ENCODE peak calls at places on chromosomes 7 and 10, in four cellular contexts. One of them, this sample, is unnamed.

GRCh38 chr10:73968101-73968515 is 29.8 kb upstream of the VCL start:
- DNase-seq in H9: no peak
- DNase-seq in H1: no peak
- DNase-seq in IMR-90: no peak
- DNase-seq in this sample: peak; percentile 75

GRCh38 chr10:70070834-70071233 is 18.2 kb downstream of the MACROH2A2 start:
- DNase-seq in H9: no peak
- DNase-seq in H1: no peak
- DNase-seq in IMR-90: no peak
- DNase-seq in this sample: no peak

GRCh38 chr7:22094413-22095304 is 149.0 kb upstream of the CDCA7L start:
- DNase-seq in H9: no peak
- DNase-seq in H1: no peak
- DNase-seq in IMR-90: peak; percentile 10
- DNase-seq in this sample: peak; percentile 42

GRCh38 chr7:35630573-35630972 is 64.4 kb downstream of the HERPUD2 start:
- DNase-seq in H9: no peak
- DNase-seq in H1: no peak
- DNase-seq in IMR-90: peak; percentile 61
- DNase-seq in this sample: no peak

GRCh38 chr7:40808409-40808942 is 673.7 kb downstream of the SUGCT start:
- DNase-seq in H9: no peak
- DNase-seq in H1: no peak
- DNase-seq in IMR-90: peak; percentile 90
- DNase-seq in this sample: peak; percentile 4

GRCh38 chr10:78931333-78932083 is 137.3 kb upstream of the ZMIZ1 start:
- DNase-seq in H9: no peak
- DNase-seq in H1: no peak
- DNase-seq in IMR-90: peak; percentile 88
- DNase-seq in this sample: peak; percentile 60

GRCh38 chr7:137626469-137627067 is 220.2 kb downstream of the DGKI start:
- DNase-seq in H9: peak; percentile 76
- DNase-seq in H1: no peak
- DNase-seq in IMR-90: peak; percentile 52
- DNase-seq in this sample: peak; percentile 74

GRCh38 chr7:76317782-76318487 is 15.5 kb downstream of the HSPB1 start:
- DNase-seq in H9: peak; percentile 99
- DNase-seq in H1: peak; percentile 98
- DNase-seq in IMR-90: peak; percentile 95
- DNase-seq in this sample: peak; percentile 99

GRCh38 chr10:70476249-70477035 is 2.1 kb upstream of the PALD1 start:
- DNase-seq in H9: no peak
- DNase-seq in H1: no peak
- DNase-seq in IMR-90: no peak
- DNase-seq in this sample: no peak

GRCh38 chr7:2710901-2711551 is 23.0 kb downstream of the AMZ1 start:
- DNase-seq in H9: no peak
- DNase-seq in H1: no peak
- DNase-seq in IMR-90: peak; percentile 32
- DNase-seq in this sample: no peak

GRCh38 chr7:97107192-97107800 is 10.2 kb upstream of the SDHAF3 start:
- DNase-seq in H9: no peak
- DNase-seq in H1: no peak
- DNase-seq in IMR-90: peak; percentile 17
- DNase-seq in this sample: no peak

GRCh38 chr7:70634071-70634470 is 497.9 kb upstream of the GALNT17 start:
- DNase-seq in H9: no peak
- DNase-seq in H1: no peak
- DNase-seq in IMR-90: no peak
- DNase-seq in this sample: no peak

GRCh38 chr10:118663176-118663575 is 67.7 kb upstream of the PRLHR start:
- DNase-seq in H9: no peak
- DNase-seq in H1: no peak
- DNase-seq in IMR-90: no peak
- DNase-seq in this sample: no peak

GRCh38 chr7:69067397-69067796 is 530.9 kb upstream of the AUTS2 start:
- DNase-seq in H9: peak; percentile 78
- DNase-seq in H1: peak; percentile 62
- DNase-seq in IMR-90: no peak
- DNase-seq in this sample: peak; percentile 84

GRCh38 chr7:125892434-125892833 is 962.8 kb upstream of the POT1 start:
- DNase-seq in H9: no peak
- DNase-seq in H1: no peak
- DNase-seq in IMR-90: no peak
- DNase-seq in this sample: no peak

GRCh38 chr10:49756031-49756430 is 6.1 kb downstream of the OGDHL start:
- DNase-seq in H9: no peak
- DNase-seq in H1: no peak
- DNase-seq in IMR-90: no peak
- DNase-seq in this sample: no peak

GRCh38 chr10:49745756-49746155 is 16.4 kb downstream of the OGDHL start:
- DNase-seq in H9: no peak
- DNase-seq in H1: no peak
- DNase-seq in IMR-90: no peak
- DNase-seq in this sample: no peak

DNA sequence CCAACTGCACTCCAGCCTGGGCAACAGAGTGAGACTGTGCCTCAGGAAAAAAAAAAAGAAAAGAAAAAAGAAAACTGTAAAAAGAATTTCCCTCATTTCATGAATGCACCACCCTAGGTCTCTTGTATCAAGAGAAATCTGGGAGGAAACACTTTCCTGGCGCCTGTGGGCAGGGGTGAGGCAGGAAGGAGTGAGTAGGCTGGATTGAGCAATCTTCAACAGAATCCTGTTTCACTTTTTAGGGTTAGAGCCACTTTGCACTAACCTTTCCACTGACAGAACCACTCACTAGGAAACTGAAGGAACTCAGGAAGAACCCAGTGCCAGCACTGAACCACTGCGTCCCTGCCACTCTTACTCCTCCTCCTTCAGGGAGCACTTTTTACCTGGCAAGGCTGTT is 282.1 kb downstream of the CCDC3 start:
- DNase-seq in H9: no peak
- DNase-seq in H1: no peak
- DNase-seq in IMR-90: peak; percentile 39
- DNase-seq in this sample: no peak
- H3K9ac ChIP-seq in H9: no peak overlapping the region
- H3K9ac ChIP-seq in H1: no peak overlapping the region
- H3K9ac ChIP-seq in IMR-90: no peak overlapping the region
- H3K9ac ChIP-seq in this sample: no peak overlapping the region

DNA sequence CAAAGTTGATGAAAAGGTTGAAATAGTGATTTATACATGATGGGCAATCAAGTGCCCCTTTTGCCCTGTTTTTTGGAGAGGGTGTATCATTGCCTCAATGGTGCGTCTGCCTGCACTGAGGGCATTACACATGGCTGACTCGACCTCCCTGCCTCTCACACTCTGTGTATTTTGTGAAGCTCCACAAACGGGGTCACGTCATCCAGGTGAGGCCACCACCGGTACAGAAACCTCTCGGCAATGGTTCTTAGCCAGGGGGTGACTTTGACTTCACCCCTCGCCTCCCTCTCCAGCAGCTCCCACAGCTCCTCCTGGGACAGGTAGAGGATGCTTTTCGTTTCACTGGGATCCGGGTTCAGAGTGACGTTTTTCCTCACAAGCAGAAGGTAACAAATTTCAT is 6.3 kb downstream of the IDI2 start:
- DNase-seq in H9: no peak
- DNase-seq in H1: no peak
- DNase-seq in IMR-90: no peak
- DNase-seq in this sample: no peak
- H3K56ac ChIP-seq in H9: no peak overlapping the region
- H3K56ac ChIP-seq in H1: no peak overlapping the region
- H3K56ac ChIP-seq in IMR-90: no peak overlapping the region
- H3K56ac ChIP-seq in this sample: no peak overlapping the region

GRCh38 chr10:110278562-110278961 is 26.2 kb downstream of the SMNDC1 start:
- DNase-seq in H9: no peak
- DNase-seq in H1: no peak
- DNase-seq in IMR-90: no peak
- DNase-seq in this sample: no peak
- H3K9ac ChIP-seq in H9: no peak overlapping the region
- H3K9ac ChIP-seq in H1: no peak overlapping the region
- H3K9ac ChIP-seq in IMR-90: no peak overlapping the region
- H3K9ac ChIP-seq in this sample: no peak overlapping the region

DNA sequence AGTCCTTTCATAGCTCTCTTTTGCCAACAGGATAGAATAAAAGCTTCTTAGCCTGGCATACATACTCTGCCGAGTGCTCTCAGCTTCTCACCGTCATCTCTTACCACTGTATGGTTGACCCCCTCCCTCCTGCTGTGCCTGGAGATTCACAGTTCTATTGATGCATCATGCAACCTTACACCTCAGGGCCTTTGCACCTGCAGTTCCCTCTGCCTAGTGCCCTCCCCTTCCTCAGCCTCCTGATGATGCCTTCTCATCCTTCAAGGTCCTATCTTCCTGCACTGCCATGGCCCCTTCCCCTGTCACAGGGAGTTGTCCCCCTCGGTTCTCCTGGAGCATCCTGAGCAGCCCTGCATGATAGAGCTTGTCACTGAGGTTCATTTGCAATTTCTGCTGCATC is 81.5 kb downstream of the CDH23 start:
- DNase-seq in H9: no peak
- DNase-seq in H1: no peak
- DNase-seq in IMR-90: no peak
- DNase-seq in this sample: no peak
- H3K56ac ChIP-seq in H9: no peak overlapping the region
- H3K56ac ChIP-seq in H1: no peak overlapping the region
- H3K56ac ChIP-seq in IMR-90: no peak overlapping the region
- H3K56ac ChIP-seq in this sample: no peak overlapping the region

GRCh38 chr10:62082270-62082669 is 180.8 kb downstream of the ARID5B start:
- DNase-seq in H9: no peak
- DNase-seq in H1: no peak
- DNase-seq in IMR-90: no peak
- DNase-seq in this sample: no peak

GRCh38 chr10:62080905-62081304 is 179.4 kb downstream of the ARID5B start:
- DNase-seq in H9: no peak
- DNase-seq in H1: no peak
- DNase-seq in IMR-90: no peak
- DNase-seq in this sample: peak; percentile 13

GRCh38 chr10:62077330-62078015 is 176.0 kb downstream of the ARID5B start:
- DNase-seq in H9: no peak
- DNase-seq in H1: no peak
- DNase-seq in IMR-90: no peak
- DNase-seq in this sample: no peak

GRCh38 chr10:62081322-62081945 is 179.9 kb downstream of the ARID5B start:
- DNase-seq in H9: no peak
- DNase-seq in H1: no peak
- DNase-seq in IMR-90: no peak
- DNase-seq in this sample: no peak

DNA sequence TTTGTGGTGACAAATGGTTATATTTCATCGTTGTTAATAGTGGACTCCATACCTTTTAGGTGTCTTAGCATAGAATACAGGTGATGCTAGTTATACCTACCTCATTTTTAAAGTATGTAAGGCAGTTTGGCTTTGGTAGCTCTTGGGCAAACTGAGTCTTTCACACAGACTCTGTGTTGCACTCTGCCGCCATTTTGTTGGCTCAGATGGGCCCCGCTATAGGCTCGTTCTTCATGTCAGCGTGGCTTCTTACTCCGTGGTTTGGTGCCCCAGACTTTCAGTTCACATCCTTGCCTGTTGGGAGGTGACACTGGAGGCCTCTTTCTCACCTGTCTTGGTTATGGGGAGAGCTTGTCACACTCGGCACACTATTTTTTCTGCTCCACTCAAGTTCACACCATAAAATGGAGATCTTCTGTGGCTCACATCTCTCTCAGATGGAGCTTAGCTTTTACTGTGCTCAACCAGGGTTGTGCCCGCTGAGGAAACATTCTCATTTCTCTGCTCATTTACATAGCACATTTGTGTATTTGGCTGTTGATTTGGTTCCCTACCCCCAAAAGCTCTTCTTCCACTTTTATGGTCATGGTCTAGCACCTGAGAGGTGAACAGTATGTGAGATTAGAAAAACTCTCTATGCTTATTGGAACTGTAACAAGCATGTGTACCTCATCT is 178.5 kb downstream of the ARID5B start:
- DNase-seq in H9: no peak
- DNase-seq in H1: no peak
- DNase-seq in IMR-90: no peak
- DNase-seq in this sample: no peak
- H3K9ac ChIP-seq in H9: no peak overlapping the region
- H3K9ac ChIP-seq in H1: no peak overlapping the region
- H3K9ac ChIP-seq in IMR-90: no peak overlapping the region
- H3K9ac ChIP-seq in this sample: no peak overlapping the region